ENCODE peak calls at places on chromosomes 7 and 10, in four cellular contexts. B is K562, D is HL-60, X is GM12878. W is an unnamed sample.

GRCh38 chr7:65239324-65239706 is 134.3 kb upstream of the ZNF92 start:
- DNase-seq in B (no peak), X (no peak), D (no peak), W (no peak)

GRCh38 chr7:151091431-151091830 is 5.2 kb downstream of the AGAP3 start:
- DNase-seq in X (no peak), B (peak), D (peak), W (no peak)

GRCh38 chr10:73139251-73139650 is 28.6 kb downstream of the ECD start:
- DNase-seq in D (no peak), B (no peak), X (no peak), W (no peak)

GRCh38 chr7:25478925-25479324 is 250.6 kb upstream of the NPVF start:
- DNase-seq in X (no peak), D (no peak), B (no peak), W (no peak)

GRCh38 chr7:16905300-16906044 is 23.7 kb upstream of the AGR3 start:
- DNase-seq in D (no peak), B (no peak), X (no peak), W (no peak)

GRCh38 chr10:74799840-74800239 is 26.6 kb upstream of the KAT6B start:
- DNase-seq in D (no peak), X (no peak), B (no peak), W (no peak)

GRCh38 chr7:24283900-24284698 is at the start of gene NPY:
- DNase-seq in B (no peak), D (no peak), X (no peak), W (peak)

GRCh38 chr10:129968937-129969527 is 5.0 kb upstream of the EBF3 start:
- DNase-seq in B (no peak), D (peak), X (no peak), W (no peak)

GRCh38 chr7:96161897-96162296 is 160.0 kb downstream of the SLC25A13 start:
- DNase-seq in B (no peak), X (no peak), D (no peak), W (no peak)

GRCh38 chr7:82360591-82361386 is 82.8 kb downstream of the CACNA2D1 start:
- DNase-seq in B (no peak), D (no peak), X (no peak), W (no peak)

GRCh38 chr7:149141893-149142292 is 5.4 kb upstream of the ZNF398 start:
- DNase-seq in B (no peak), X (no peak), D (no peak), W (no peak)

GRCh38 chr10:128360783-128361182 is 234.6 kb upstream of the MKI67 start:
- DNase-seq in X (no peak), D (no peak), B (no peak), W (no peak)

GRCh38 chr7:51314041-51314440 is 2.6 kb downstream of the COBL start:
- DNase-seq in B (no peak), D (no peak), X (no peak), W (no peak)

GRCh38 chr7:117036836-117037235 is 83.5 kb downstream of the ST7 start:
- DNase-seq in X (no peak), D (no peak), B (no peak), W (no peak)

GRCh38 chr7:134444198-134444960 is 14.5 kb downstream of the AKR1B1 start:
- DNase-seq in X (no peak), B (no peak), D (peak), W (no peak)

GRCh38 chr10:89001428-89002072 is 11.0 kb downstream of the FAS start:
- DNase-seq in D (no peak), B (no peak), X (no peak), W (no peak)

GRCh38 chr10:89937494-89937893 is 236.1 kb downstream of the KIF20B start:
- DNase-seq in D (no peak), B (no peak), X (no peak), W (no peak)

GRCh38 chr10:62433181-62433692 is 59.1 kb downstream of the ZNF365 start:
- DNase-seq in B (peak), D (peak), X (no peak), W (no peak)

GRCh38 chr10:66931340-66931948 is 5.6 kb downstream of the LRRTM3 start:
- DNase-seq in X (peak), B (peak), D (peak), W (peak)

GRCh38 chr10:3961082-3961481 is 176.1 kb upstream of the KLF6 start:
- DNase-seq in B (no peak), D (no peak), X (no peak), W (no peak)

GRCh38 chr10:310371-310770 is 175.1 kb downstream of the ZMYND11 start:
- DNase-seq in B (no peak), D (no peak), X (no peak), W (no peak)

GRCh38 chr10:92590623-92591549 is 2.0 kb upstream of the KIF11 start:
- DNase-seq in X (no peak), B (peak), D (peak), W (peak)

GRCh38 chr7:20435305-20435704 is 104.6 kb downstream of the ITGB8 start:
- DNase-seq in X (no peak), D (no peak), B (no peak), W (no peak)

GRCh38 chr7:3042861-3043489 is 692 bp downstream of the CARD11 start:
- DNase-seq in D (no peak), X (no peak), B (peak), W (peak)

GRCh38 chr7:21355406-21355874 is 72.4 kb upstream of the SP4 start:
- DNase-seq in D (peak), X (peak), B (peak), W (peak)

GRCh38 chr7:26090927-26091519 is 61.0 kb upstream of the NFE2L3 start:
- DNase-seq in X (peak), B (peak), D (peak), W (no peak)

GRCh38 chr10:24176658-24177057 is 32.3 kb upstream of the KIAA1217 start:
- DNase-seq in X (no peak), D (no peak), B (no peak), W (no peak)

GRCh38 chr10:123885406-123886164 is 6.0 kb downstream of the CPXM2 start:
- DNase-seq in D (no peak), X (no peak), B (no peak), W (no peak)

GRCh38 chr7:27739301-27739913 is 555 bp upstream of the TAX1BP1 start:
- DNase-seq in B (peak), X (no peak), D (no peak), W (no peak)

GRCh38 chr7:132755538-132756481 is 179.5 kb upstream of the PLXNA4 start:
- DNase-seq in X (no peak), B (no peak), D (no peak), W (no peak)
- TF ChIP-seq SPI1 in X (no peak), B (no peak), D (no peak), W (no peak)

DNA sequence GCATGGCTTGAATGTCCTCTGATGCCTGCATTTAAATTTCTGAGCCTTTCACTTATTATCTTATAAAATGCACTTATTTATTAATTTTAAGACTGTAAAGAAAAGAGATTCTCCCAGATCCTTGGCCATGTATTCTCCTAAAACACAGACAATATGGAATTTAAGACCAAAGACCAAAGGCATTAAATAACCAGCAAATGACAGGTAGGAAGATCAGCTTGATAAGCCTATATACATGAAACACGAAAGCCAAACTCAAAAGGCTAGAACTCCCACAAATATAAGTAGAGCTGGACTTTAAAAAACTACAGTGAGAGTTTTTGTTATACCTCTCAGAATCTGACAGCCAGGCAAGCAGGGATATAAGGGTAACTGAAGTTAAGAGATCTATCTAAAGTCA is 5.1 kb downstream of the ANXA11 start:
- DNase-seq in B (no peak), X (no peak), D (no peak), W (no peak)
- TF ChIP-seq SPI1 in B (no peak), X (no peak), D (no peak), W (no peak)

DNA sequence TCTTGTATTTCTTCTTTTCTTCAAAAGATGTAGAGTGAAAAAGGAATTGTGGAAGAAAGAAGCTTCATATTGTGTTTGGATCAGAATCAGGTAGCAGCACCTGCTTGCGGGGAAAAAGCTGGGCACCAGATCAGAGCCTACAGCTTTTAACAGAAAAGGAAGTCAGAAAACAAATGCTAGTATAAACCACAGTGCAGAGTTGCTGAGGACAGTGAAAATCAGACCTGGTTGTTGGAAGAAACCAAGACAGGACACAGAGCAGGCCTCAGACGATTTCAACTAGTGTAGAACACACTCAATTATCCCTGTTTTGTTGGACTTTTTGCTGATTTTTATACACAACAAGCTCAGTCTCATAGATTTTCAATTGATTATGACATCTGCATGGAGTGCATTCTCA is 221.4 kb downstream of the PTN start:
- DNase-seq in X (no peak), D (no peak), B (no peak), W (no peak)
- TF ChIP-seq SPI1 in X (no peak), D (no peak), B (no peak), W (no peak)

DNA sequence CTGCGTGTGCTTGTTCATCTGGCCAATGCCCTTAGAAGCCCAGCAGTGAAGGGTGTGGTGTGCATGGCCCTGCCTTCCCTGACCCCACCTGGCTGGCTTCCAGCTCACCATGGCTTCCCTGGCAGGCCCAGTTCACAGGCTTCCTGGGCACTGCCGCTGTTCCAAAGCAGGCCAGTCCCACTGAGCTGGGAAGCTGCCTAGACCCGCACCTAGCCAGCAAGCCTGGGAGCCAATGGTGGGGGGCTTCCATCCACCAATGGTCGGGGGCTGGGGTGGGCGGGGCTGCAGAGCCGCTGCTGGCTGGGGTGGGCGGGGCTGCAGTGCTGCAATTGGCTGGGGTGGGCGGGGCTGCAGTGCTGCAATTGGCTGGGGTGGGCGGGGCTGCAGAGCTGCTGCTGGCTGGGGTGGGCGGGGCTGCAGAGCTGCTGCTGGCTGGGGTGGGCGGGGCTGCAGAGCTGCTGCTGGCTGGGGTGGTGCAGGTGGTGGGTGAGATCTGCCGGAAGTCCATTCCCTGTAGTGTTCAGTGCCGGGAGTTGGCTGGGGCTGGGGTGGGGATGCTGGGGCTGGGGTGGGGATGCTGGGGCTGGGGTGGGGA is 12.4 kb downstream of the CALY start:
- DNase-seq in X (no peak), B (peak), D (peak), W (peak)
- TF ChIP-seq SPI1 in X (no peak), B (no peak), D (no peak), W (no peak)

DNA sequence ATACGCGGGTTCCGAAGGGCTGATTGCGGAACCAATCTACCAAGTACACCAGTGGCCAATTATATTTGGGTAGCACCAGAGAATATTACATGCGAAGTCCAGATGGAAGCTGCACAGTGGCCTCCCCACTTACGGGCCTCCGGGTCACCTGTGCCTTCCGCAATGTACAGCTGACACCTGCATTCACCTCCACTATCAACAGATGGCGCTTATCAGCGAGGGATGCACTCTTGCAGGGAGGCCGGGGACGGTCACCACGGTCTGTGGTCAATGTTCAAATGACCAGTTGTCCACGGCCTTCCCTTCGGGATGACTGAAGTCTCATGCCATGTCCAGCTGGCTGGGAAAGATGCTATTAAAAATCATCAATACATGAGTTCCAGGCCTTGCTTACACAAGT is 47.6 kb downstream of the SLIT1 start:
- DNase-seq in X (no peak), B (peak), D (no peak), W (no peak)
- TF ChIP-seq SPI1 in X (no peak), B (no peak), D (no peak), W (no peak)

GRCh38 chr10:43202224-43202656 is 64.0 kb downstream of the CSGALNACT2 start:
- DNase-seq in X (no peak), D (peak), B (peak), W (peak)

GRCh38 chr10:43202657-43203490 is 64.0 kb downstream of the RASGEF1A start:
- DNase-seq in D (no peak), X (no peak), B (peak), W (peak)

GRCh38 chr10:43199684-43200537 is 61.7 kb downstream of the CSGALNACT2 start:
- DNase-seq in B (no peak), D (no peak), X (no peak), W (peak)

GRCh38 chr10:43200538-43201390 is 62.5 kb downstream of the CSGALNACT2 start:
- DNase-seq in D (no peak), X (no peak), B (no peak), W (no peak)

GRCh38 chr10:43201545-43202131 is 63.4 kb downstream of the CSGALNACT2 start:
- DNase-seq in X (no peak), D (peak), B (peak), W (peak)
- TF ChIP-seq SPI1 in X (no peak), D (no peak), B (no peak), W (no peak)

DNA sequence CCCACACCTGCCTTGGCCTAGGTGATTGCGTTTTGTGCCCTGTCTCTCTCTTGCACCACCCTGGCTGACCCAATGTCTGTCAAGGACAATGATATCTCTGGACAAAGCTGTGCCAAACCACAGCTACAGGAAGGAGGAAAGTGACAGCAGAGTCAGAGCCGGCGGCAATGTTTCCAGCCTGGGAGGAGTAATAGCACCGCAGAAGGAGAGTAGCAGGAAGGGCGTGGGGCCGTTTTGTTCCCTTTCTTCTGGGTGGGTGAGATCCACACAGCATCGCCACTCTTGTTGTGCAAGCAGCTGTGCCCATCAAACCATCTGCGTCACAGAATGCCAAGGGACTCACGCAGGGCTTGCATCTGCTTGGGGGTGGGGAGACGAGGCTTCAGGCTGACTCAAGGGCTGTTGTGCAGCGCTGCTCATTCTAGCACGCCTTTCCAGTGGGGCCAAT is 341.6 kb upstream of the AUTS2 start:
- DNase-seq in D (no peak), B (no peak), X (no peak), W (no peak)
- TF ChIP-seq SPI1 in D (no peak), B (no peak), X (no peak), W (no peak)

GRCh38 chr7:45979275-45980180 is 58.5 kb upstream of the IGFBP3 start:
- DNase-seq in X (no peak), B (no peak), D (no peak), W (no peak)
- TF ChIP-seq SPI1 in X (no peak), B (no peak), D (no peak), W (no peak)

GRCh38 chr10:101848408-101848807 is 4.8 kb upstream of the KCNIP2 start:
- DNase-seq in B (no peak), X (no peak), D (peak), W (no peak)

GRCh38 chr10:101850747-101851146 is 7.1 kb upstream of the KCNIP2 start:
- DNase-seq in X (no peak), B (no peak), D (no peak), W (no peak)

GRCh38 chr10:101851411-101852116 is 8.0 kb upstream of the KCNIP2 start:
- DNase-seq in X (no peak), B (no peak), D (no peak), W (no peak)

GRCh38 chr10:101845903-101846302 is 2.3 kb upstream of the KCNIP2 start:
- DNase-seq in B (no peak), D (no peak), X (no peak), W (no peak)

DNA sequence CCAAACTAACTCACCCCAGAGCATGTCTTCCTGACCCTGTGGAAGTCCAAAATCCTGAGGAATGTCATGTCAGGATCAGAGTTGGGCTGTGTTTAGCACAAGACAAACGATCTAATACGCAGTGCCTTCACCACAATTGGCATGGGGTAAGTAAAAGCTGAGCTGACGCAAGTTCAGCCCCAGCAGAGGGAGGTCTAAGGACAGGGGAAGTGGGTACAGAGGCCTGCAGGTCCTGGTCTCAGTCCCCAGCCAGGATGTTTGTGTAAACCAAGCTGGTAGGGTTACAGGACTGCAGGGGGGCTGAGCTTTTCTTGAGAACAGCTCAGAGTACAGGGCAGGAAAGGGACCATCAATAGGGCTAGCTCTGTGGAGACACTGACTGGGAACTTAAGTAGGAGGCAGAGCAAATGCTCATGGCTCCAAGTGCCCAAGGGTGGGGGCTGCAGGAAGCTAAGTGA is 5.3 kb upstream of the KCNIP2 start:
- DNase-seq in D (peak), X (no peak), B (no peak), W (no peak)
- TF ChIP-seq SPI1 in D (peak), X (no peak), B (no peak), W (no peak)